ENCODE peak calls at places on chromosomes 5 and 9, in nine cellular contexts. One of them, this sample, is unnamed.

GRCh38 chr9:79014929-79015699 is 556.7 kb upstream of the TLE4 start:
- DNase-seq in upper lobe of left lung: no peak
- DNase-seq in RWPE1: peak; percentile 36
- DNase-seq in colonic mucosa: no peak
- DNase-seq in GM12865: no peak
- DNase-seq in A549: peak; percentile 30
- DNase-seq in vagina: no peak
- DNase-seq in left ventricle myocardium inferior: no peak
- DNase-seq in CD8-positive, alpha-beta T cell: no peak
- DNase-seq in this sample: no peak

GRCh38 chr9:137772281-137772873 is 105.2 kb upstream of the CACNA1B start:
- DNase-seq in GM12865: peak; percentile 37
- DNase-seq in vagina: no peak
- DNase-seq in colonic mucosa: no peak
- DNase-seq in RWPE1: peak; percentile 21
- DNase-seq in CD8-positive, alpha-beta T cell: no peak
- DNase-seq in upper lobe of left lung: no peak
- DNase-seq in A549: peak; percentile 18
- DNase-seq in left ventricle myocardium inferior: no peak
- DNase-seq in this sample: no peak

GRCh38 chr5:118233601-118234000 is 754.7 kb downstream of the DTWD2 start:
- DNase-seq in GM12865: no peak
- DNase-seq in A549: no peak
- DNase-seq in left ventricle myocardium inferior: no peak
- DNase-seq in RWPE1: no peak
- DNase-seq in colonic mucosa: no peak
- DNase-seq in vagina: no peak
- DNase-seq in upper lobe of left lung: no peak
- DNase-seq in CD8-positive, alpha-beta T cell: no peak
- DNase-seq in this sample: no peak

GRCh38 chr9:34501889-34502425 is 20.8 kb downstream of the ENHO start:
- DNase-seq in A549: no peak
- DNase-seq in GM12865: no peak
- DNase-seq in CD8-positive, alpha-beta T cell: no peak
- DNase-seq in upper lobe of left lung: no peak
- DNase-seq in vagina: no peak
- DNase-seq in left ventricle myocardium inferior: peak; percentile 55
- DNase-seq in colonic mucosa: no peak
- DNase-seq in RWPE1: no peak
- DNase-seq in this sample: no peak

GRCh38 chr5:168749391-168750100 is 170.4 kb upstream of the PANK3 start:
- DNase-seq in RWPE1: no peak
- DNase-seq in CD8-positive, alpha-beta T cell: no peak
- DNase-seq in vagina: peak; percentile 76
- DNase-seq in colonic mucosa: no peak
- DNase-seq in upper lobe of left lung: no peak
- DNase-seq in left ventricle myocardium inferior: no peak
- DNase-seq in A549: no peak
- DNase-seq in GM12865: no peak
- DNase-seq in this sample: no peak

GRCh38 chr5:179865471-179866240 is 7.0 kb upstream of the MRNIP start:
- DNase-seq in left ventricle myocardium inferior: no peak
- DNase-seq in upper lobe of left lung: no peak
- DNase-seq in GM12865: no peak
- DNase-seq in RWPE1: peak; percentile 60
- DNase-seq in vagina: no peak
- DNase-seq in A549: no peak
- DNase-seq in colonic mucosa: no peak
- DNase-seq in CD8-positive, alpha-beta T cell: no peak
- DNase-seq in this sample: no peak

GRCh38 chr5:54013556-54014157 is 296.7 kb downstream of the ARL15 start:
- DNase-seq in GM12865: peak; percentile 1
- DNase-seq in A549: peak; percentile 80
- DNase-seq in RWPE1: peak; percentile 83
- DNase-seq in vagina: no peak
- DNase-seq in upper lobe of left lung: no peak
- DNase-seq in left ventricle myocardium inferior: no peak
- DNase-seq in CD8-positive, alpha-beta T cell: no peak
- DNase-seq in colonic mucosa: peak; percentile 20
- DNase-seq in this sample: no peak

GRCh38 chr5:151005975-151006576 is 14.3 kb upstream of the GPX3 start:
- DNase-seq in A549: no peak
- DNase-seq in GM12865: no peak
- DNase-seq in CD8-positive, alpha-beta T cell: no peak
- DNase-seq in vagina: peak; percentile 99
- DNase-seq in left ventricle myocardium inferior: peak; percentile 87
- DNase-seq in RWPE1: no peak
- DNase-seq in upper lobe of left lung: no peak
- DNase-seq in colonic mucosa: peak; percentile 70
- DNase-seq in this sample: no peak

GRCh38 chr5:168701641-168702040 is 122.5 kb upstream of the PANK3 start:
- DNase-seq in colonic mucosa: no peak
- DNase-seq in CD8-positive, alpha-beta T cell: no peak
- DNase-seq in left ventricle myocardium inferior: no peak
- DNase-seq in upper lobe of left lung: peak; percentile 22
- DNase-seq in vagina: no peak
- DNase-seq in A549: no peak
- DNase-seq in RWPE1: no peak
- DNase-seq in GM12865: no peak
- DNase-seq in this sample: no peak

GRCh38 chr9:4433379-4433778 is 56.9 kb upstream of the SLC1A1 start:
- DNase-seq in GM12865: no peak
- DNase-seq in vagina: no peak
- DNase-seq in left ventricle myocardium inferior: no peak
- DNase-seq in A549: no peak
- DNase-seq in upper lobe of left lung: no peak
- DNase-seq in CD8-positive, alpha-beta T cell: no peak
- DNase-seq in RWPE1: no peak
- DNase-seq in colonic mucosa: no peak
- DNase-seq in this sample: peak; percentile 21

GRCh38 chr5:172150514-172151425 is 37.3 kb downstream of the STK10 start:
- DNase-seq in RWPE1: no peak
- DNase-seq in vagina: no peak
- DNase-seq in CD8-positive, alpha-beta T cell: no peak
- DNase-seq in colonic mucosa: no peak
- DNase-seq in GM12865: peak; percentile 58
- DNase-seq in A549: no peak
- DNase-seq in left ventricle myocardium inferior: peak; percentile 64
- DNase-seq in upper lobe of left lung: no peak
- DNase-seq in this sample: peak; percentile 68

GRCh38 chr5:172544371-172545120 is 90.2 kb upstream of the SH3PXD2B start:
- DNase-seq in RWPE1: no peak
- DNase-seq in A549: no peak
- DNase-seq in vagina: no peak
- DNase-seq in CD8-positive, alpha-beta T cell: no peak
- DNase-seq in GM12865: no peak
- DNase-seq in left ventricle myocardium inferior: no peak
- DNase-seq in colonic mucosa: no peak
- DNase-seq in upper lobe of left lung: no peak
- DNase-seq in this sample: no peak

GRCh38 chr9:113616716-113617496 is 153.4 kb downstream of the RGS3 start:
- DNase-seq in GM12865: no peak
- DNase-seq in A549: no peak
- DNase-seq in CD8-positive, alpha-beta T cell: no peak
- DNase-seq in left ventricle myocardium inferior: no peak
- DNase-seq in colonic mucosa: no peak
- DNase-seq in vagina: no peak
- DNase-seq in RWPE1: no peak
- DNase-seq in upper lobe of left lung: no peak
- DNase-seq in this sample: no peak
- TF ChIP-seq CTCF in GM12865: no peak
- TF ChIP-seq CTCF in A549: no peak
- TF ChIP-seq CTCF in CD8-positive, alpha-beta T cell: no peak
- TF ChIP-seq CTCF in left ventricle myocardium inferior: no peak
- TF ChIP-seq CTCF in colonic mucosa: no peak
- TF ChIP-seq CTCF in vagina: no peak
- TF ChIP-seq CTCF in RWPE1: no peak
- TF ChIP-seq CTCF in upper lobe of left lung: no peak
- TF ChIP-seq CTCF in this sample: no peak

GRCh38 chr5:35881758-35882157 is 25.1 kb downstream of the IL7R start:
- DNase-seq in colonic mucosa: no peak
- DNase-seq in upper lobe of left lung: no peak
- DNase-seq in left ventricle myocardium inferior: no peak
- DNase-seq in RWPE1: no peak
- DNase-seq in vagina: no peak
- DNase-seq in GM12865: no peak
- DNase-seq in A549: no peak
- DNase-seq in CD8-positive, alpha-beta T cell: no peak
- DNase-seq in this sample: no peak
- TF ChIP-seq CTCF in colonic mucosa: no peak
- TF ChIP-seq CTCF in upper lobe of left lung: no peak
- TF ChIP-seq CTCF in left ventricle myocardium inferior: no peak
- TF ChIP-seq CTCF in RWPE1: no peak
- TF ChIP-seq CTCF in vagina: no peak
- TF ChIP-seq CTCF in GM12865: no peak
- TF ChIP-seq CTCF in A549: no peak
- TF ChIP-seq CTCF in CD8-positive, alpha-beta T cell: no peak
- TF ChIP-seq CTCF in this sample: no peak

GRCh38 chr9:9719373-9720112 is 893.3 kb downstream of the PTPRD start:
- DNase-seq in A549: no peak
- DNase-seq in left ventricle myocardium inferior: no peak
- DNase-seq in colonic mucosa: no peak
- DNase-seq in upper lobe of left lung: no peak
- DNase-seq in vagina: no peak
- DNase-seq in CD8-positive, alpha-beta T cell: no peak
- DNase-seq in GM12865: peak; percentile 2
- DNase-seq in RWPE1: no peak
- DNase-seq in this sample: no peak
- TF ChIP-seq CTCF in A549: no peak
- TF ChIP-seq CTCF in left ventricle myocardium inferior: no peak
- TF ChIP-seq CTCF in colonic mucosa: no peak
- TF ChIP-seq CTCF in upper lobe of left lung: no peak
- TF ChIP-seq CTCF in vagina: no peak
- TF ChIP-seq CTCF in CD8-positive, alpha-beta T cell: no peak
- TF ChIP-seq CTCF in GM12865: no peak
- TF ChIP-seq CTCF in RWPE1: no peak
- TF ChIP-seq CTCF in this sample: no peak

GRCh38 chr5:148005788-148006520 is 57.8 kb upstream of the SPINK5 start:
- DNase-seq in GM12865: peak; percentile 35
- DNase-seq in vagina: no peak
- DNase-seq in colonic mucosa: no peak
- DNase-seq in left ventricle myocardium inferior: no peak
- DNase-seq in CD8-positive, alpha-beta T cell: no peak
- DNase-seq in A549: peak; percentile 42
- DNase-seq in upper lobe of left lung: no peak
- DNase-seq in RWPE1: no peak
- DNase-seq in this sample: no peak
- TF ChIP-seq CTCF in GM12865: peak; percentile 25
- TF ChIP-seq CTCF in vagina: no peak
- TF ChIP-seq CTCF in colonic mucosa: no peak
- TF ChIP-seq CTCF in left ventricle myocardium inferior: no peak
- TF ChIP-seq CTCF in CD8-positive, alpha-beta T cell: no peak
- TF ChIP-seq CTCF in A549: no peak
- TF ChIP-seq CTCF in upper lobe of left lung: no peak
- TF ChIP-seq CTCF in RWPE1: no peak
- TF ChIP-seq CTCF in this sample: no peak

DNA sequence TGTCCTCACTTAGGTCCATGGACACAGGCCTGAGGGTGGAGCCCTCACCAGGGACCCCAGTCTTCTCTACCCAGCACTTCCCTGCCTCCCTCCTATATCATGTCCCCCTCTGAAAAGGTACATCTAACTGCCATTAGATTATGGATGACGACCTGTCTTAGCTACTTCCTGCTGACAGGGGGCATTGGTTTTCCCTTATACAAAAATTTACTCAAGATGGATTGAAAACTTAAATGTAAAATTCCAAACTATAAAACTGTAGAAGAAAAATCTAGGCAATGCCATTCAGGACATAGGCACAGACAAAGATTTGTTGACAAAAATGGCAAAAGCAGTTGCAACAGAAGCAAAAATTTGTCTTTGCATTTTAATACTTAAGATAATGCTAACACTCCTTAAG is 623.2 kb upstream of the FAM174A start:
- DNase-seq in CD8-positive, alpha-beta T cell: no peak
- DNase-seq in vagina: no peak
- DNase-seq in left ventricle myocardium inferior: no peak
- DNase-seq in RWPE1: no peak
- DNase-seq in GM12865: no peak
- DNase-seq in upper lobe of left lung: no peak
- DNase-seq in colonic mucosa: no peak
- DNase-seq in A549: no peak
- DNase-seq in this sample: no peak
- TF ChIP-seq CTCF in CD8-positive, alpha-beta T cell: no peak
- TF ChIP-seq CTCF in vagina: no peak
- TF ChIP-seq CTCF in left ventricle myocardium inferior: no peak
- TF ChIP-seq CTCF in RWPE1: no peak
- TF ChIP-seq CTCF in GM12865: no peak
- TF ChIP-seq CTCF in upper lobe of left lung: no peak
- TF ChIP-seq CTCF in colonic mucosa: no peak
- TF ChIP-seq CTCF in A549: no peak
- TF ChIP-seq CTCF in this sample: no peak

GRCh38 chr5:162956570-162956969 is 480.8 kb upstream of the CCNG1 start:
- DNase-seq in left ventricle myocardium inferior: no peak
- DNase-seq in colonic mucosa: no peak
- DNase-seq in GM12865: no peak
- DNase-seq in upper lobe of left lung: no peak
- DNase-seq in vagina: no peak
- DNase-seq in A549: no peak
- DNase-seq in CD8-positive, alpha-beta T cell: no peak
- DNase-seq in RWPE1: no peak
- DNase-seq in this sample: no peak
- TF ChIP-seq CTCF in left ventricle myocardium inferior: no peak
- TF ChIP-seq CTCF in colonic mucosa: no peak
- TF ChIP-seq CTCF in GM12865: no peak
- TF ChIP-seq CTCF in upper lobe of left lung: no peak
- TF ChIP-seq CTCF in vagina: no peak
- TF ChIP-seq CTCF in A549: no peak
- TF ChIP-seq CTCF in CD8-positive, alpha-beta T cell: no peak
- TF ChIP-seq CTCF in RWPE1: no peak
- TF ChIP-seq CTCF in this sample: peak; percentile 9

GRCh38 chr9:93119953-93120845 is 13.9 kb downstream of the NINJ1 start:
- DNase-seq in CD8-positive, alpha-beta T cell: no peak
- DNase-seq in RWPE1: peak; percentile 98
- DNase-seq in vagina: no peak
- DNase-seq in A549: peak; percentile 89
- DNase-seq in GM12865: peak; percentile 86
- DNase-seq in left ventricle myocardium inferior: peak; percentile 93
- DNase-seq in upper lobe of left lung: peak; percentile 95
- DNase-seq in colonic mucosa: peak; percentile 72
- DNase-seq in this sample: peak; percentile 87
- TF ChIP-seq CTCF in CD8-positive, alpha-beta T cell: peak; percentile 21
- TF ChIP-seq CTCF in RWPE1: no peak
- TF ChIP-seq CTCF in vagina: peak; percentile 51
- TF ChIP-seq CTCF in A549: no peak
- TF ChIP-seq CTCF in GM12865: peak; percentile 61
- TF ChIP-seq CTCF in left ventricle myocardium inferior: peak; percentile 64
- TF ChIP-seq CTCF in upper lobe of left lung: peak; percentile 79
- TF ChIP-seq CTCF in colonic mucosa: no peak
- TF ChIP-seq CTCF in this sample: no peak

GRCh38 chr5:91114658-91115057 is 268.5 kb downstream of the ARRDC3 start:
- DNase-seq in upper lobe of left lung: no peak
- DNase-seq in RWPE1: no peak
- DNase-seq in A549: no peak
- DNase-seq in left ventricle myocardium inferior: no peak
- DNase-seq in CD8-positive, alpha-beta T cell: no peak
- DNase-seq in colonic mucosa: no peak
- DNase-seq in vagina: no peak
- DNase-seq in GM12865: no peak
- DNase-seq in this sample: no peak
- TF ChIP-seq CTCF in upper lobe of left lung: no peak
- TF ChIP-seq CTCF in RWPE1: no peak
- TF ChIP-seq CTCF in A549: no peak
- TF ChIP-seq CTCF in left ventricle myocardium inferior: no peak
- TF ChIP-seq CTCF in CD8-positive, alpha-beta T cell: no peak
- TF ChIP-seq CTCF in colonic mucosa: no peak
- TF ChIP-seq CTCF in vagina: no peak
- TF ChIP-seq CTCF in GM12865: no peak
- TF ChIP-seq CTCF in this sample: no peak